ENCODE peak calls at places on chromosome 20, in nine cellular contexts. R is left ventricle myocardium inferior; A is mammary epithelial cell; K is upper lobe of right lung; S is CD8-positive, alpha-beta memory T cell; F is right cardiac atrium; L is lung; V is colonic mucosa; M is heart right ventricle. P is an unnamed sample. For H3K27me3, the result is how much of the 10 kb centered on the place peaks cover.

GRCh38 chr20:52305843-52306242 is 114.3 kb upstream of the ZFP64 start:
- DNase-seq in R (no peak), A (no peak), K (no peak), S (no peak), F (no peak), L (no peak), V (no peak), M (no peak), P (no peak)

GRCh38 chr20:37361336-37361735 is 15.4 kb downstream of the SRC start:
- DNase-seq in R (no peak), A (no peak), K (peak), S (no peak), F (no peak), L (no peak), V (no peak), M (no peak), P (no peak)

GRCh38 chr20:56395166-56395565 is 2.7 kb downstream of the CSTF1 start:
- DNase-seq in R (no peak), A (no peak), K (no peak), S (no peak), F (no peak), L (no peak), V (no peak), M (no peak), P (no peak)

GRCh38 chr20:51156041-51156795 is 133.3 kb upstream of the KCNG1 start:
- DNase-seq in R (no peak), A (no peak), K (no peak), S (no peak), F (no peak), L (peak), V (peak), M (no peak), P (peak)

GRCh38 chr20:11216451-11217314 is 542.9 kb upstream of the JAG1 start:
- DNase-seq in R (no peak), A (no peak), K (no peak), S (no peak), F (peak), L (no peak), V (no peak), M (no peak), P (peak)

GRCh38 chr20:35952480-35953410 is 1.6 kb downstream of the SCAND1 start:
- DNase-seq in R (no peak), A (no peak), K (no peak), S (no peak), F (no peak), L (no peak), V (no peak), M (no peak), P (peak)

GRCh38 chr20:23023621-23024187 is 11.4 kb upstream of the SSTR4 start:
- DNase-seq in R (no peak), A (no peak), K (no peak), S (no peak), F (no peak), L (no peak), V (no peak), M (no peak), P (no peak)

GRCh38 chr20:40728470-40728869 is 39.4 kb upstream of the MAFB start:
- DNase-seq in R (no peak), A (no peak), K (no peak), S (no peak), F (no peak), L (no peak), V (no peak), M (no peak), P (peak)

GRCh38 chr20:32534661-32535240 is 50.4 kb downstream of the NOL4L start:
- DNase-seq in R (no peak), A (no peak), K (no peak), S (peak), F (no peak), L (no peak), V (no peak), M (no peak), P (no peak)

GRCh38 chr20:10217517-10218410 is 866 bp upstream of the SNAP25 start:
- DNase-seq in R (no peak), A (peak), K (no peak), S (no peak), F (peak), L (no peak), V (no peak), M (no peak), P (peak)

GRCh38 chr20:38586181-38586525 is 5.2 kb downstream of the ADIG start:
- DNase-seq in R (no peak), A (no peak), K (no peak), S (no peak), F (no peak), L (no peak), V (no peak), M (no peak), P (no peak)

GRCh38 chr20:38581013-38581412 is at the start of gene ADIG:
- DNase-seq in R (peak), A (peak), K (no peak), S (no peak), F (no peak), L (no peak), V (no peak), M (peak), P (peak)

GRCh38 chr20:38585404-38586180 is 4.6 kb downstream of the ADIG start:
- DNase-seq in R (no peak), A (no peak), K (no peak), S (no peak), F (no peak), L (no peak), V (no peak), M (no peak), P (no peak)

GRCh38 chr20:38581830-38582358 is 897 bp downstream of the ADIG start:
- DNase-seq in R (no peak), A (no peak), K (no peak), S (no peak), F (no peak), L (no peak), V (no peak), M (no peak), P (no peak)

DNA sequence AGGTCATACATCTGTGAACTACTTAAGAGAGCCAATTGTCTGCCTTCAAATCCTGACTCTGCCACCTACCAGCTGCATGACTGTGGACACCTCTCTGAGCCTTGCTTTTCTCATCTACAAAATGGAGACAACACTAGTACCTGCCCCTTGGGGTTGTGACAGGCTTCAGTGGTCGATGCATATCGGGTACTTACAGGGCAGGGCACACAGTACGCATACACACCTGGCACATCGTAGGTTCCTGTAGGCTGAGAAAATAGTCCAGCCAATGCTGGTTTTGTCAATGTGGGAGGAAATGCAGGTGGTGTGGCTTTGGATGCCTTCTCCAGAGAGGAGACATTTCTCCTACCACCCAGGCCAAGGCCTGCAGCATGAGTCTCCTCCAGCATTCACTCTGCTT is 2.3 kb downstream of the ADIG start:
- DNase-seq in R (no peak), A (no peak), K (no peak), S (no peak), F (no peak), L (no peak), V (no peak), M (no peak), P (no peak)
- H3K27me3 ChIP-seq in R (under half), A (under half), K (under half), S (under half), F (under half), L (under half), V (under half), M (under half), P (under half)

GRCh38 chr20:59744756-59745155 is 140.4 kb downstream of the PHACTR3 start:
- DNase-seq in R (no peak), A (no peak), K (no peak), S (no peak), F (no peak), L (no peak), V (no peak), M (no peak), P (no peak)
- H3K27me3 ChIP-seq in R (under half), A (under half), K (under half), S (under half), F (under half), L (under half), V (under half), M (under half), P (under half)

DNA sequence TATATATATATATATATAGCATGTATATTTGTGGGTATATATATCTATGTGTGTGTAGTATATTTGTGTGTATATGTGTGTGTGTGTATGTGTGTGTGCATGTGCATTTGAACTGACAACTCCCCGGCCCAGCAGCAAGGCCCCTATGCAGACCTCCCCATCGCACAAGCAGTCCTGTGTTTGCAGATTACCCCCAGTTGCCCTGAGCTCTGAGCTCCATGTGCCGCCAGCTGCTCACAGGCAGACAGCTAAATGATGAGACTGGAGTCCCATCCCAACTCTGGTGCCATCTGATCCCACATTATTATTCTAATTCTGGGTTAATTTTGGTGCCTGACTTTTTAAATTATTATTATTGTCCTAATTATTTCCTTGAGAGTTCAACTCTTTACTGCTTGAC is 90.8 kb upstream of the SYNDIG1 start:
- DNase-seq in R (no peak), A (no peak), K (no peak), S (no peak), F (no peak), L (no peak), V (no peak), M (no peak), P (no peak)
- H3K27me3 ChIP-seq in R (under half), A (under half), K (under half), S (under half), F (under half), L (under half), V (under half), M (under half), P (under half)

GRCh38 chr20:63011798-63012197 is 5.0 kb upstream of the BHLHE23 start:
- DNase-seq in R (no peak), A (no peak), K (no peak), S (no peak), F (no peak), L (no peak), V (no peak), M (no peak), P (no peak)
- H3K27me3 ChIP-seq in R (half or more), A (under half), K (half or more), S (under half), F (under half), L (under half), V (half or more), M (half or more), P (half or more)

GRCh38 chr20:64082821-64083379 is 1.3 kb downstream of the LKAAEAR1 start:
- DNase-seq in R (no peak), A (no peak), K (no peak), S (no peak), F (peak), L (no peak), V (no peak), M (no peak), P (no peak)
- H3K27me3 ChIP-seq in R (under half), A (under half), K (under half), S (under half), F (under half), L (under half), V (under half), M (under half), P (under half)

GRCh38 chr20:43786885-43787284 is 60.1 kb upstream of the GTSF1L start:
- DNase-seq in R (no peak), A (no peak), K (peak), S (no peak), F (no peak), L (no peak), V (no peak), M (no peak), P (no peak)
- H3K27me3 ChIP-seq in R (under half), A (under half), K (under half), S (under half), F (under half), L (under half), V (under half), M (under half), P (under half)

GRCh38 chr20:54151073-54151436 is 22.7 kb downstream of the CYP24A1 start:
- DNase-seq in R (no peak), A (no peak), K (no peak), S (no peak), F (no peak), L (no peak), V (no peak), M (no peak), P (no peak)
- H3K27me3 ChIP-seq in R (under half), A (under half), K (under half), S (under half), F (under half), L (under half), V (under half), M (under half), P (under half)

DNA sequence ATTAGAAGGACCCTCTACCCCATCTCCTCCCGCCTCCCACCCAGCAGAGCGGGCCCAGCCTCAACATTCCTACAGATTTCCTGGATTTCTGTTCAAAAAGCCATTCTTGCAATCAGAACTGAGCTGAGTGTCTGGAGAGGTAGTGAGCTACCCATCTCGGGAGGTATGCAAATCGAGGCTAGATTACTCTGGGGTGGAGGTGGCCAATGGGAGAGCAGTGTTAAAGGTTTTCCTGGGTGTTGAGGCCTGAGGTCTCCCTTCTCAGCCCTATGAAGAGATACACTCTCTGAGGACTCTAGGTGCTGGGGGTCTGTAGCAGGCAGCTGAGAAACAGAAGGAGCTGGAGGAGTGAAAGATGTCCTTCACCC is 57.0 kb downstream of the CD40 start:
- DNase-seq in R (no peak), A (no peak), K (no peak), S (no peak), F (no peak), L (no peak), V (no peak), M (no peak), P (no peak)
- H3K27me3 ChIP-seq in R (half or more), A (under half), K (half or more), S (under half), F (under half), L (under half), V (under half), M (under half), P (under half)